ENCODE peak calls at places on chromosome 7, in six cellular contexts. S, A, P, J, V and K are unnamed samples. For H3K79me2 and H3K9me2, the result is how much of the 10 kb centered on the place peaks cover.

GRCh38 chr7:47327698-47328391 is 254.1 kb downstream of the TNS3 start:
- DNase-seq in S (peak), J (no peak), P (no peak), V (peak), A (no peak), K (no peak)

GRCh38 chr7:76086070-76086469 is 38.2 kb downstream of the MDH2 start:
- DNase-seq in S (no peak), A (no peak), J (peak), V (no peak), P (no peak), K (peak)

GRCh38 chr7:98418636-98419315 is 17.9 kb upstream of the BAIAP2L1 start:
- DNase-seq in S (peak), A (peak), J (peak), V (peak), P (no peak), K (peak)

GRCh38 chr7:74023037-74023436 is 4.9 kb upstream of the ELN start:
- DNase-seq in V (peak), P (no peak), J (peak), S (peak), A (no peak), K (peak)

GRCh38 chr7:66265566-66265965 is 60.4 kb downstream of the TPST1 start:
- DNase-seq in P (peak), S (peak), V (peak), J (peak), A (no peak), K (no peak)

GRCh38 chr7:157404845-157405481 is 68.2 kb downstream of the DNAJB6 start:
- DNase-seq in V (peak), A (no peak), S (peak), P (no peak), J (peak), K (peak)

GRCh38 chr7:27640914-27641570 is 21.6 kb downstream of the HIBADH start:
- DNase-seq in S (no peak), J (peak), P (no peak), A (no peak), V (no peak), K (peak)

GRCh38 chr7:40808409-40808942 is 673.7 kb downstream of the SUGCT start:
- DNase-seq in P (no peak), A (no peak), S (no peak), V (no peak), J (peak), K (peak)

GRCh38 chr7:5774790-5775189 is 6.7 kb downstream of the RNF216 start:
- DNase-seq in S (no peak), V (no peak), J (no peak), A (no peak), P (no peak), K (no peak)

GRCh38 chr7:29636009-29636351 is 72.3 kb downstream of the PRR15 start:
- DNase-seq in S (no peak), J (no peak), V (no peak), P (no peak), A (no peak), K (no peak)

GRCh38 chr7:148395292-148395691 is 195.3 kb upstream of the C7orf33 start:
- DNase-seq in P (no peak), V (no peak), A (no peak), S (no peak), J (no peak), K (no peak)

GRCh38 chr7:117682681-117683385 is 190.4 kb downstream of the CTTNBP2 start:
- DNase-seq in J (peak), V (peak), A (no peak), P (no peak), S (no peak), K (peak)

GRCh38 chr7:2411815-2412586 is 8.6 kb downstream of the CHST12 start:
- DNase-seq in S (no peak), P (no peak), A (no peak), V (no peak), J (no peak), K (no peak)

GRCh38 chr7:147240468-147240867 is 1123.9 kb downstream of the CNTNAP2 start:
- DNase-seq in A (no peak), J (peak), V (no peak), S (no peak), P (no peak), K (no peak)

GRCh38 chr7:78542551-78542950 is 744.0 kb downstream of the PHTF2 start:
- DNase-seq in A (no peak), J (no peak), V (no peak), S (no peak), P (no peak), K (no peak)

GRCh38 chr7:79548616-79549206 is 95.2 kb upstream of the MAGI2 start:
- DNase-seq in J (no peak), V (no peak), A (no peak), P (no peak), S (no peak), K (no peak)

GRCh38 chr7:116334555-116334954 is 124.2 kb downstream of the TES start:
- DNase-seq in J (no peak), A (no peak), V (no peak), P (no peak), S (no peak), K (no peak)

GRCh38 chr7:77415474-77415821 is 701 bp downstream of the GSAP start:
- DNase-seq in P (no peak), A (no peak), V (peak), S (no peak), J (no peak), K (no peak)

GRCh38 chr7:87474533-87475358 is 734 bp downstream of the ABCB4 start:
- DNase-seq in S (peak), P (peak), A (no peak), V (peak), J (peak), K (no peak)

GRCh38 chr7:155203059-155203881 is 94.4 kb upstream of the INSIG1 start:
- DNase-seq in J (no peak), V (no peak), S (no peak), A (no peak), P (no peak), K (no peak)

GRCh38 chr7:93390660-93391059 is 158.5 kb downstream of the VPS50 start:
- DNase-seq in S (no peak), A (no peak), P (no peak), J (no peak), V (no peak), K (no peak)

GRCh38 chr7:56256108-56256507 is 139.9 kb upstream of the NUPR2 start:
- DNase-seq in S (no peak), J (no peak), P (no peak), V (no peak), A (no peak), K (no peak)

GRCh38 chr7:69903410-69903809 is 305.1 kb downstream of the AUTS2 start:
- DNase-seq in S (no peak), A (no peak), P (no peak), V (no peak), J (no peak), K (no peak)

GRCh38 chr7:69911337-69911736 is 313.1 kb downstream of the AUTS2 start:
- DNase-seq in J (no peak), S (no peak), V (no peak), A (no peak), P (no peak), K (no peak)

GRCh38 chr7:69907720-69908119 is 309.4 kb downstream of the AUTS2 start:
- DNase-seq in J (no peak), A (no peak), V (peak), P (no peak), S (no peak), K (no peak)

GRCh38 chr7:69910150-69910549 is 311.9 kb downstream of the AUTS2 start:
- DNase-seq in P (no peak), V (no peak), S (no peak), J (no peak), A (no peak), K (no peak)

DNA sequence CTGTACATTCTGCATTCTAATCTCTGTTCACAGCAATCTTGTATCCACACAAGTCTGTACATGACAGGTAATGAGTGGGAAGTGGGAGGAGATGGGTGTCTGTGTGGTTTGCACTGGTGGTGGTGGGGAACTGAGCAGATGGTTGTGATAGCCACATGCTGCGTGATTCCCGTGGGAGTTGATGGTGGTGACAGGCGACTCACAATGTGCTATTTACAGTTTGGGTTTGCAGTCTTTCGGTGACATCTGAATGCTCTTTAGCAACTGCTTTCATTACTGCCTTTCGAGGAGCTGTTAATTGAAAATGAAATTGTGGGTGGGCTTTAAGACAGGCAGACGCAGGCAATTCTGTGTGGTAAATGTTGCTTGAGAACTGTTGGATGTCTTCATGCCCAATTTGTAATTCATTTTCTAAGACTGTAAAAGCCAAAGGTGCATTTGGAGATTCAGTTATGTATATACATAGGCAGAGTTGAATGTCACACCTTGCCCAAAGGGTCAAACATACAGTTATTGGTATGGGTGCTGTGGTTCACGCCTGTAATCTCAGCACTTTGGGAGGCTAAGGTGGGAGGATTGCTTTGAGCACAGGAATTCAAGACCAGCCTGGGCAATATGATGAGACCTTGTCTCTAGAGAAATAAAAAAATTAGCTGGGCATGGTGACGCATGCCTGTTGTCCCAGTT is 308.2 kb downstream of the AUTS2 start:
- DNase-seq in A (no peak), P (no peak), V (no peak), S (no peak), J (no peak), K (no peak)
- H3K79me2 ChIP-seq in A (under half), P (under half), V (under half), S (under half), J (under half), K (under half)

DNA sequence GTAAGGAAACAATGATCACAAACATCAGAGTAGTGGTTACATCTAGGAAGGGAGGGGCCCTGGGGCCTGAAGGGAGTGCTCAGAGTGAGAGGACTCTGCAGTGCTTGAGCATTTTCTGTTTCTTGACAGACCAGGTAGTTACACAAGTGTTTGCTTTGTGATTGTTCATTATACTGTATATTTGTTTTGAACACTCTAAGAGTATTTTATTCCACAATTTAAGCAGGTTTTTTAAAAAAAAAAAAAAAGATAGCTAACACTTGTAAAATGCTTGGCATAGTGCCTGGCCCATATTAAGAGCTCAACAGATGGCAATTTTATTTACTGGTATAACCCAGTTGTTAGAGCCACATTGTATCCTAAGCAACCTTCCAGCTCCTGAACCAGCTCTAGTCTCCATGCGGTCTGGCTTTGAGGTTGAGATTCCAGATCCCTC is 20.0 kb upstream of the ATXN7L1 start:
- DNase-seq in A (no peak), P (no peak), V (peak), J (peak), S (peak), K (no peak)
- H3K9me2 ChIP-seq in A (under half), P (under half), V (under half), J (under half), S (under half), K (under half)

DNA sequence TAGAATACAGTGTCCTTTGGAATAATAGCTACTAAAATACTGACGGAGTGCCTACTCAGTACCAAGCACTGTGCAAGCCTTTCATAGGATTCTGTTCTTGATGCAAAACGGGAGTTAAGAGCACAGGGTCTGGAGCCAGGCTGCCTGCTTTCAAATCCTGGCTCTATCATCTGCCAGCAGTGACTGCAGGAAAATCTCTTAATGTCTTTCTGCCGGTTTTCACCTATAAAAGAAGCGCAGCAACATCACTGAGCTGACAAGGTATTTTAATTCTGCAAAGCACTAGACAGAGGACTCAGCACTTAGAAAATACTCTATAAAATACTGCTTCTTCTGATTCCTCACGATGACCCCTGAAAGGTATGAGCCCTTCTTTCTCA is 659 bp downstream of the FIGNL1 start:
- DNase-seq in J (no peak), V (no peak), A (no peak), P (peak), S (no peak), K (no peak)
- H3K79me2 ChIP-seq in J (under half), V (under half), A (under half), P (half or more), S (under half), K (under half)

DNA sequence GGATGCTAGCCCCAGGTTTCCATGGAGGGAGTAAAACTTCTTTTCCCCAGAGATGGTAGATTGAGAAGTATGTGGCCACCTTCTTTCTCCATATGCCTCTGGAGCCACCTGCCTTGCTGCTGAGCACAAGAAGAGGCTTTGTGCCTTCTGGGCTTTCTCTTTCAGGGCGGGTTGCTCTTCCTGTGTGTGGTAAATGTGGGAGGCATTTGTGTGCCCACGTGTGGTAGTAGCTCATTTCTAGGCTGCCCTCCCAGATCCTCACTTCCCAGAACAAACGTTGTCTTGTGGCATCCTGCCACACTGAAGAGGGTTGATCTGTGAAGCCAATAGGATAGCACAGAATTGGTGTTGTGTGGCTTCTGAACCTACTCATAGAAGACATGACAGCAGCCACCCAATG is 342.0 kb upstream of the PODXL start:
- DNase-seq in P (no peak), A (no peak), S (no peak), J (peak), V (no peak), K (no peak)
- H3K9me2 ChIP-seq in P (under half), A (under half), S (under half), J (under half), V (under half), K (under half)